ENCODE peak calls at places on chromosomes 13 and 19, in seven cellular contexts. R is heart right ventricle, K is fibroblast of lung, Y is foreskin fibroblast, H is astrocyte of the spinal cord, E is AG04449, T is AG04450. N is an unnamed sample.

GRCh38 chr13:29830000-29830399 is 20.4 kb downstream of the UBL3 start:
- DNase-seq in H (no peak), T (no peak), E (no peak), R (no peak), Y (no peak), K (no peak), N (no peak)

GRCh38 chr19:29467824-29468401 is 57.9 kb upstream of the VSTM2B start:
- DNase-seq in Y (no peak), T (no peak), E (no peak), R (no peak), K (no peak), H (no peak), N (no peak)

GRCh38 chr13:46617885-46618284 is 64.9 kb downstream of the LRCH1 start:
- DNase-seq in Y (no peak), R (no peak), T (no peak), H (no peak), K (no peak), E (no peak), N (no peak)

GRCh38 chr13:32976046-32976781 is 40.0 kb upstream of the KL start:
- DNase-seq in K (no peak), E (no peak), T (no peak), Y (no peak), R (no peak), H (no peak), N (no peak)

GRCh38 chr13:40673414-40673813 is 7.0 kb upstream of the FOXO1 start:
- DNase-seq in E (no peak), T (no peak), K (no peak), R (no peak), Y (no peak), H (no peak), N (no peak)

GRCh38 chr13:110312669-110313031 is 5.6 kb downstream of the COL4A2 start:
- DNase-seq in Y (peak; percentile 84), R (no peak), K (peak; percentile 97), H (peak; percentile 81), E (peak; percentile 80), T (no peak), N (no peak)

GRCh38 chr13:22126433-22127021 is 455.7 kb downstream of the FGF9 start:
- DNase-seq in E (no peak), Y (no peak), T (no peak), R (no peak), K (no peak), H (no peak), N (no peak)

GRCh38 chr13:31320946-31321345 is 121.2 kb downstream of the B3GLCT start:
- DNase-seq in Y (no peak), T (no peak), E (no peak), H (no peak), R (no peak), K (no peak), N (no peak)

GRCh38 chr19:2650515-2650914 is 52.0 kb downstream of the GNG7 start:
- DNase-seq in H (no peak), T (no peak), E (no peak), K (no peak), R (no peak), Y (no peak), N (no peak)
- H3K4me3 ChIP-seq in H (no peak overlapping the region), T (no peak overlapping the region), E (no peak overlapping the region), K (no peak overlapping the region), R (no peak overlapping the region), Y (no peak overlapping the region), N (no peak overlapping the region)

DNA sequence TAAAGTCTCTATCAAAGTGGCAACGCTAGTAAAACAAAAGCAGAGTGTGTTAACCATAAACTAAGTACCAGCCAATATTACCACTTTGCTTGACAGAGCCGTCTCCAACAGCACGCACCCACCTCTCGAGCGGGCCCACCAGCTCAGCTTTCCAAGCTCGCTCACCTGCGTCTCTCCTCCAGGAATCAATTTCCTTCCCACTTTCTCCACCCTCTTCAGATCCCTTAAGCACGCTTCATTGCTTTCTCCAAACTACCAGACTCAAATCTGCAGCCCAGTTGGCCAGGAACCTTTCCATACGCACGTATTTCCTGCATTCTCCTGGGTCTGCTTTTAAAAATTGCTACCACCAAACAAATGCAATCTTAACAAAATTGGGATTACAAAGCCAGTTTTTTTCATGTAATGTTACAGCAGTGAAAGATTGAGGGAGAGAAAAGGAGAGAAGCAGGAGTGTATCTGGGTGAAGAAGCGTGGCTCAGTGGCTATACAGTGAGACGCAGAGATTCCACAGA is 1.5 kb downstream of the ENOX1 start:
- DNase-seq in K (no peak), R (no peak), H (no peak), E (no peak), Y (no peak), T (no peak), N (no peak)
- H3K4me3 ChIP-seq in K (peak overlapping the region; percentile 42), R (peak overlapping the region; percentile 67), H (peak overlapping the region; percentile 60), E (peak overlapping the region; percentile 72), Y (peak overlapping the region; percentile 71), T (peak overlapping the region; percentile 72), N (peak overlapping the region; percentile 67)

DNA sequence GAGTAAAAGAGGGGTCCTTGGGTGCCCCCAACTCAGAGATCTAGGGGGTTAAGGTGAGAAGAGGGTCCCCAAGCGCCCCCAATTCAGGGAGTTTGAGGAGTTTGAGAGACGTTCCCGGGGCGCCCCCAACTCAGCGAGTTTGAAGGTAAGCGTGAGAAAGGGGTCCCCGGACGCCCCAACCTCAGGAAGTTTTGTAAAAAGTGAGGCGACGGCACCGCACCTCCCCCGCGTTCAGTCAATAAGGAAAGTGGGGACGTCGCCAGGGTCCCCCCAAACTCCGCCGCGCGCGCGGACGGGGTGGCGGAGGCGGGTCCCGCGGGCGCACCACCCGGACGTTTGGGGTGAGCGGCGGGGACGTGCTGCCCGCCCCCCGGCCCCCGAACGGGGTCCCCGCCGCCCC is 353 bp downstream of the RFX2 start:
- DNase-seq in R (no peak), K (no peak), H (no peak), T (no peak), Y (no peak), E (no peak), N (no peak)
- H3K4me3 ChIP-seq in R (peak overlapping the region; percentile 77), K (peak overlapping the region; percentile 72), H (peak overlapping the region; percentile 48), T (peak overlapping the region; percentile 67), Y (peak overlapping the region; percentile 69), E (peak overlapping the region; percentile 66), N (peak overlapping the region; percentile 63)

GRCh38 chr19:39031368-39032163 is 783 bp downstream of the FBXO27 start:
- DNase-seq in E (no peak), K (peak; percentile 81), R (peak; percentile 83), T (no peak), H (peak; percentile 61), Y (peak; percentile 60), N (no peak)
- H3K4me3 ChIP-seq in E (peak overlapping the region; percentile 59), K (peak overlapping the region; percentile 43), R (peak overlapping the region; percentile 68), T (peak overlapping the region; percentile 60), H (peak overlapping the region; percentile 51), Y (peak overlapping the region; percentile 63), N (peak overlapping the region; percentile 57)

DNA sequence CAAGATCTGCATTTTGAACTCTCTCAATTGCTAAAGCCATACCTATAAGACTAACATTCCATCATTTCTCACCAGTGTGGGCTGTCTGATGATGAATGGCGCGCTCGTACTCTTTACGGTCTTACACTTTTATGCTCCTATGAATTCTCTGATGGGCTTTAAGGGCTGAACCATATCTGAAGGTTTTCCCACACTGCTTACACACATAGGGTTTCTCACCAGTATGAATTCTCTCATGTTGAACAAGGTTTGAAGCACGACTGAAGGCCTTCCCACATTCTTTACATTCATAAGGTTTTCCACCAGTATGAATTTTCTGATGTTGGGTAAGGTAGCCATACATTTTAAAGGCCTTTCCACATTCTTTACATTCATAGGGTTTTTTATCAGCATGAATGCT is 18.8 kb upstream of the ZNF607 start:
- DNase-seq in T (no peak), Y (no peak), K (no peak), H (no peak), R (no peak), E (no peak), N (no peak)
- H3K4me3 ChIP-seq in T (no peak overlapping the region), Y (no peak overlapping the region), K (no peak overlapping the region), H (no peak overlapping the region), R (no peak overlapping the region), E (no peak overlapping the region), N (no peak overlapping the region)

GRCh38 chr13:20160346-20161274 is at the start of gene GJA3:
- DNase-seq in Y (peak; percentile 41), H (no peak), E (no peak), K (peak; percentile 44), R (peak; percentile 61), T (no peak), N (no peak)
- H3K4me3 ChIP-seq in Y (peak within 1 kb of the TSS; percentile 45), H (peak within 1 kb of the TSS; percentile 27), E (peak within 1 kb of the TSS; percentile 47), K (peak within 1 kb of the TSS; percentile 52), R (peak within 1 kb of the TSS; percentile 64), T (peak within 1 kb of the TSS; percentile 71), N (peak within 1 kb of the TSS; percentile 54)

GRCh38 chr13:48230541-48230940 is 2.5 kb upstream of the ITM2B start:
- DNase-seq in R (no peak), T (no peak), E (no peak), K (no peak), Y (no peak), H (no peak), N (no peak)
- H3K4me3 ChIP-seq in R (no peak overlapping the region), T (no peak overlapping the region), E (no peak overlapping the region), K (no peak overlapping the region), Y (no peak overlapping the region), H (no peak overlapping the region), N (no peak overlapping the region)

DNA sequence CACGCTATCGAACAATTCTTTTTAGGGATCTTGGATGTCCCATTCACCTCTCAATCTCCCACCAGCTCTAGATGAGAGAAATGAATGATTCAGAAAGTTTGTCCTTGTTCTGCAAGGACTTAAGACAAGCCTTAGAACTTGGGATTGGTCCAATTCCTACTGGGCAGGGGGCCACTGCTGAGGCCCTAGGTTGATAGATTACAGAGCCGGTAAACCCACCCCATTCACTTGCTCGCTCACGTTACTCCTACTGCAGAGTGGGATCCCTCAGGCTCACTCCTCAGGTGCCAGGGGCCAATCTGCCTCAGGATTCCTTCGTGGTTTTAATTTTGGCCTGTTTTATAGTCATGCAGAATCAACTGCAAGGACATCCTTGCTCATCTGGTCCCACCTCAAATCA is 59.0 kb downstream of the SERP2 start:
- DNase-seq in T (no peak), R (no peak), E (no peak), Y (no peak), K (peak; percentile 20), H (peak; percentile 49), N (no peak)
- H3K4me3 ChIP-seq in T (no peak overlapping the region), R (no peak overlapping the region), E (no peak overlapping the region), Y (no peak overlapping the region), K (no peak overlapping the region), H (no peak overlapping the region), N (no peak overlapping the region)

N was measured in skeletal muscle cell.